ENCODE peak calls at places on chromosomes 7 and 10, in five cellular contexts. F is MCF 10A, L is cardiac fibroblast, X is activated B cell treated with CpG ODN at 0.5 μM for 24 hours, I is IMR-90. N is an unnamed sample.

GRCh38 chr10:93071674-93072224 is 1.9 kb upstream of the CYP26A1 start:
- DNase-seq in X (no peak), L (no peak), I (no peak), F (no peak), N (no peak)

GRCh38 chr10:132714096-132714721 is 71.7 kb downstream of the NKX6-2 start:
- DNase-seq in I (no peak), F (no peak), L (no peak), X (no peak), N (peak; percentile 35)

GRCh38 chr10:5518143-5518542 is 6.6 kb upstream of the CALML3 start:
- DNase-seq in F (no peak), L (no peak), X (no peak), I (no peak), N (no peak)

GRCh38 chr10:103786020-103786419 is 69.4 kb downstream of the SH3PXD2A start:
- DNase-seq in L (no peak), F (no peak), I (no peak), X (no peak), N (no peak)

GRCh38 chr7:149635561-149636329 is 137.6 kb downstream of the ZNF467 start:
- DNase-seq in F (no peak), X (no peak), I (no peak), L (no peak), N (no peak)

GRCh38 chr7:158345731-158346130 is 241.9 kb downstream of the PTPRN2 start:
- DNase-seq in I (no peak), L (no peak), F (no peak), X (no peak), N (no peak)

GRCh38 chr7:135991322-135991721 is 14.2 kb upstream of the MTPN start:
- DNase-seq in F (no peak), L (no peak), X (no peak), I (no peak), N (no peak)

GRCh38 chr7:112701456-112701855 is 88.7 kb downstream of the TMEM168 start:
- DNase-seq in F (no peak), I (no peak), L (no peak), X (no peak), N (no peak)

GRCh38 chr7:116368960-116369359 is 130.6 kb upstream of the CAV2 start:
- DNase-seq in L (no peak), F (no peak), I (no peak), X (no peak), N (no peak)

GRCh38 chr7:47080816-47081215 is 501.1 kb downstream of the TNS3 start:
- DNase-seq in I (peak; percentile 73), F (no peak), X (no peak), L (no peak), N (no peak)

GRCh38 chr10:76492026-76492425 is 1060.6 kb downstream of the LRMDA start:
- DNase-seq in L (peak; percentile 84), X (no peak), F (peak; percentile 83), I (peak; percentile 75), N (no peak)

GRCh38 chr10:92066386-92066785 is 142.8 kb downstream of the BTAF1 start:
- DNase-seq in L (no peak), X (no peak), F (no peak), I (no peak), N (no peak)

GRCh38 chr10:13518076-13518692 is 10.6 kb downstream of the BEND7 start:
- DNase-seq in X (no peak), L (peak; percentile 37), I (peak; percentile 22), F (no peak), N (no peak)

GRCh38 chr10:66996996-66997395 is 71.2 kb downstream of the LRRTM3 start:
- DNase-seq in X (no peak), I (no peak), F (no peak), L (no peak), N (no peak)

DNA sequence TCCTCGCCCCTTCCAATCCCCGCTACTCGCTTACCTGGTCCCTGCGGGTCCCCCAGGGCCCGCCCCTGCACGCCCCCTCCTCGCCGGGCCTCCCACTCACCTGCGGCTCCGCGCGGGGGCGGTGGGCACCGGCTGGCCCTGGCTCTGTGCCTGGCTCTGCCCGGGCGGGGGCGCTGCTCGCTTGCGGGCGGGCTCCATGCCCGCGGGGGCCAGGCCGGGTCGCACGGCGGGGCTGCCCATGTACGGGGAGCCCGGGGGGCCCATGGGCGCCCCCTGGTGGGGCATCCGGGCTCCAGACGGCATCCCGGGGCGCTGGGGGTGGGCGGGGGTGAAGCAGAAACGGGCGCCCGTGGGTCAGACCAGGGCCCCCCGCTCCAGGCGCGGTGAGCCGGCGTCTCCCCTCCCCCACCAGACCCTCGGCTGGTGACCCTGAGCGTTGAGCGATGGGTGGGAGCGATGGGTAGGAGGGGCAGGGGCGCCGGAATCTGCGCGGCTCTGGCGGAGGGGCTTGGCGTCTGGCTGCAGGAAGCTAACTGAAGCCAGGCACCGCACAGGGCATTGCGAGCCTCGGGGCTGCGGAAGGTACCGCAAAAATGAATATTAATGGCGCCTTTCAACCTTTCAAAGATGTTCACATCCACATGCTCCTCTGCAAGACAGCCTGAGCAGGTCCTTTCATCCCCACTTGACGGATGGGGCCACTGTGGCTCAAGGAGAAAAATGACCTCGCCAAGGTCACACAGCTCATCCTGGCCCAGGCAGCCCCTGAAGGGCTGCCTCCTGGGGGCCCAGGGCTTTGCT is 2.9 kb downstream of the SMARCD3 start:
- DNase-seq in F (no peak), X (peak; percentile 74), I (no peak), L (peak; percentile 33), N (no peak)
- TF ChIP-seq CTCF in F (peak; percentile 43), X (no peak), I (peak; percentile 61), L (no peak), N (peak; percentile 84)

GRCh38 chr7:107726356-107727130 is 17.4 kb upstream of the CBLL1 start:
- DNase-seq in X (no peak), F (no peak), I (no peak), L (no peak), N (no peak)

GRCh38 chr7:107723255-107723654 is 20.7 kb upstream of the CBLL1 start:
- DNase-seq in X (no peak), L (no peak), I (no peak), F (no peak), N (no peak)

GRCh38 chr7:107721286-107721685 is 22.7 kb upstream of the CBLL1 start:
- DNase-seq in F (no peak), X (no peak), L (no peak), I (no peak), N (no peak)

GRCh38 chr7:107728276-107728675 is 15.7 kb upstream of the CBLL1 start:
- DNase-seq in F (no peak), L (no peak), I (peak; percentile 1), X (no peak), N (no peak)

DNA sequence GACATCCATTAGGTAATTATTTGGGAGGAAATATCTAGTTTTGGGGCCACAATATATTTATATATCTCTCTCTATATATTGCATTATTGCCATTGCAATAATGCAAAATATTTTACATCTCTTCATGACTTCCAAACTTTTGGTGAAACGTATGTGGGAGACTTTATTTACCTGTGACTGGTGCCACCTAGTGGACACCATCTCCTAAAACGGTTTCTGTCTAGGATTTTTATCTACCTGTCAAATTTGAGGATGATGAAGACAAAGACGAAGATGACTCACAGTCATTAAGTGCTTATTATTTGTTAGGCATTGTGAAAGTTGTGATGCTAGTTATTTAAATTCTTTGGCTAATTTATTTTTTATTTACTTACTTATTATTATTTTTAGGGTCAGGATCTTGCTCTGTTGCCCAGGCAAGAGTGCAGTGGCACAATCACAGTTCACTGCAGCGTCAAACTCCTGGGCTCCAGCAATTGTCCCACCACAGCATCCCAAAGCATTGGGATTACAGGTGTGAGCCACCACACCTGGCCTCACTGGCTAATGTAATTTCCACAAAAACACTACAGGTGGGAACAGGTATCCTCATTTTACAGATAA is 18.7 kb upstream of the CBLL1 start:
- DNase-seq in F (peak; percentile 78), I (peak; percentile 68), X (no peak), L (peak; percentile 77), N (no peak)
- TF ChIP-seq CTCF in F (peak; percentile 60), I (peak; percentile 71), X (peak; percentile 48), L (peak; percentile 56), N (peak; percentile 76)

GRCh38 chr10:43026039-43026973 is 50.6 kb upstream of the RET start:
- DNase-seq in X (no peak), F (peak; percentile 30), I (no peak), L (no peak), N (no peak)

GRCh38 chr10:43029043-43029442 is 47.8 kb upstream of the RET start:
- DNase-seq in X (no peak), L (no peak), F (no peak), I (no peak), N (no peak)

GRCh38 chr10:43027331-43027955 is 49.4 kb upstream of the RET start:
- DNase-seq in X (no peak), L (no peak), I (no peak), F (no peak), N (no peak)

GRCh38 chr10:43024942-43025700 is 51.7 kb upstream of the RET start:
- DNase-seq in I (no peak), F (no peak), X (no peak), L (no peak), N (no peak)

GRCh38 chr10:43028143-43028542 is 48.7 kb upstream of the RET start:
- DNase-seq in I (no peak), F (no peak), L (no peak), X (no peak), N (no peak)
- TF ChIP-seq CTCF in I (no peak), F (no peak), L (no peak), X (no peak), N (no peak)

DNA sequence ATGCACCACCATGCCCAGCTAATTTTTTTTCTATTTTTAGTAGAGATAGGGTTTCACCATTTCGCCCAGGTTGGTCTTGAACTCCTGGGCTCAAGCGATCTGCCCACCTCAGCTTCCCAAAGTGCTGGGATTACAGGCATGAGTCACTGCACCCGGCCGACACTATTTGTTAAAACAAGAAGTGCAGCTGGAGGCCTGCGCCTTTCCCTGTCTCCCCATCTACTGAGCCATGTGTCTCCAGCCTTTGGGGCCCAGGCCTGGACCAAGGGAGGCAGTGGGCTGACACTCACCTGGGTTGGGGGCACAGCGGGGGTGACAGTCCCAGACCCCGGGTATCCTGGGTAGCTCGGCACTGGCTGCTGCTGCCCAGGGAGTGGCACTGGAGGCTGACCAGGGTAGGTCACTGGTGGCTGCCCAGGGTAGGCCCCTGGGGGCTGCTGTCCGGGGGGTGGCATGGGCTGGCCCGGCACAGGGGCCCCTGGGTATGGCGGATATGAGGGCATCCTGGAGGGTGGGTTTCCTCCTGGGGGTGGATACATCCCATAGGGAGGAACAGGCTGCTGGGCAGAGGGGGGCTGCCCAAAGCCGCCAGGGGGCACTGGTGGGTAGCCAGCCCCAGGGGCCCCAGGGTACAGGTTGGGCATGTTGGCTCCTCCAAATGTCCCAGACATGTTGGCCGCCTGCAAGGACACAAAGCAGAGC is 36.3 kb downstream of the PLAC9 start:
- DNase-seq in F (no peak), L (no peak), I (peak; percentile 47), X (no peak), N (peak; percentile 41)
- TF ChIP-seq CTCF in F (peak; percentile 32), L (peak; percentile 17), I (no peak), X (no peak), N (peak; percentile 21)

DNA sequence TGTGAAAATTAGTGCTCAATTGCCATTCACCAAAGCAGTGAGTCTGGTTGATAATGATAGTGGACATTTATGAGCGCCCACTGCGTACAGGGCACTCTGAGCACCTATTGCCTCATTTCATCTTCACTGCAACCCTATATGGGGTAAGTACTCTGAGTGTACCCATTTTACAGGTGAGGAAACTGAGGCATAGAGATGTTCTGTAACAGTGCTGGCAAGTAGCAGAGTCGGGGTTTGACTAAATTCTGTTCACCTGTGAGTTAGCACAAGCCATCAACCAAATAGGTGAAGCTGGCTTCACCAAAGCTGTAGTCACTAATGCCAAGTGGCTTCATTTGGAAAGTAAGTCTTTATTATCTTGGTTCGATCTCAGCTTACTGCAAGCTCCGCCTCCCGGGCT is 135.8 kb downstream of the SPAG6 start:
- DNase-seq in L (no peak), I (no peak), F (no peak), X (no peak), N (no peak)
- TF ChIP-seq CTCF in L (no peak), I (no peak), F (no peak), X (no peak), N (no peak)

N was measured in CD14-positive monocyte.